ENCODE peak calls at places on chromosomes 12 and 14, in five cellular contexts. S is pancreas, J is left ventricle myocardium inferior, T is ascending aorta, Z is spleen. W is an unnamed sample.

GRCh38 chr12:26274441-26275312 is 79.3 kb downstream of the SSPN start:
- DNase-seq in S (peak; percentile 82), J (peak; percentile 78), T (peak; percentile 78), Z (peak; percentile 87), W (peak; percentile 89)

GRCh38 chr14:89249296-89249565 is 167.8 kb downstream of the FOXN3 start:
- DNase-seq in S (no peak), J (no peak), T (no peak), Z (no peak), W (no peak)

GRCh38 chr14:75315143-75315542 is 36.5 kb downstream of the FOS start:
- DNase-seq in S (peak; percentile 33), J (no peak), T (no peak), Z (no peak), W (no peak)

GRCh38 chr12:171743-172705 is 41.9 kb downstream of the SLC6A12 start:
- DNase-seq in S (no peak), J (no peak), T (no peak), Z (no peak), W (no peak)

GRCh38 chr12:107818984-107819383 is 44.5 kb downstream of the ASCL4 start:
- DNase-seq in S (no peak), J (no peak), T (no peak), Z (no peak), W (no peak)

GRCh38 chr14:34911209-34912150 is 36.3 kb upstream of the BAZ1A start:
- DNase-seq in S (no peak), J (no peak), T (no peak), Z (no peak), W (no peak)

GRCh38 chr14:57464013-57464730 is 29.5 kb downstream of the CCDC198 start:
- DNase-seq in S (no peak), J (no peak), T (no peak), Z (no peak), W (no peak)

GRCh38 chr12:123089125-123089524 is 61.8 kb downstream of the PITPNM2 start:
- DNase-seq in S (no peak), J (no peak), T (no peak), Z (no peak), W (no peak)

GRCh38 chr12:120260607-120261006 is 4.9 kb downstream of the PXN start:
- DNase-seq in S (no peak), J (no peak), T (no peak), Z (no peak), W (no peak)

GRCh38 chr14:47676301-47676617 is 854 bp upstream of the MDGA2 start:
- DNase-seq in S (no peak), J (no peak), T (no peak), Z (no peak), W (no peak)

GRCh38 chr12:87687362-87687761 is 341.8 kb downstream of the C12orf50 start:
- DNase-seq in S (no peak), J (no peak), T (no peak), Z (no peak), W (no peak)

GRCh38 chr12:87689196-87689595 is 340.0 kb downstream of the C12orf50 start:
- DNase-seq in S (no peak), J (no peak), T (no peak), Z (no peak), W (no peak)

GRCh38 chr12:87690236-87690810 is 338.9 kb downstream of the C12orf50 start:
- DNase-seq in S (no peak), J (no peak), T (no peak), Z (no peak), W (no peak)

DNA sequence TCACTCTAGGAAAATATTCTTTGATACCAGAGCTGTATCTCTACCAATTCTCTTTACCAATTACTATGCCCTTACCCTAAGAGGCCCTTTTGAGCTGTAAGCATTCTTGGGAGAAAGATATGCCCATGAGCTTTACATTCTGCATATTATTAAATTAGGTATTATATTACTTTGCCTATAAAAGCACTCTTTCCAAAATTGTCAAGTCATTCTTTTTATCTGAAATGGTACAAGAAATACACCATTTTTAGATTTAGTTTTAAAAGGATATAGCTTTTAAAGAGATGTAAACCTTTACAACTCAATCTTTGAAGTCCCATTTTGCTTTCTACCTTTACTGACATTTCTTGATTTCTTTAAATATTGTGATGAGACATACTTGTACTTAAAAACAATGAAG is 343.5 kb downstream of the C12orf50 start:
- DNase-seq in S (no peak), J (no peak), T (no peak), Z (no peak), W (no peak)
- TF ChIP-seq CTCF in S (no peak), J (no peak), T (no peak), Z (no peak), W (no peak)

GRCh38 chr14:68376067-68376810 is 416.6 kb downstream of the ZFP36L1 start:
- DNase-seq in S (no peak), J (no peak), T (no peak), Z (no peak), W (no peak)
- H3K4me1 ChIP-seq in S (no peaks in the 10 kb centered on the region), J (peaks cover 46% of the 10 kb centered on the region), T (peaks cover 27% of the 10 kb centered on the region), Z (peaks cover 34% of the 10 kb centered on the region), W (peaks cover 51% of the 10 kb centered on the region)

DNA sequence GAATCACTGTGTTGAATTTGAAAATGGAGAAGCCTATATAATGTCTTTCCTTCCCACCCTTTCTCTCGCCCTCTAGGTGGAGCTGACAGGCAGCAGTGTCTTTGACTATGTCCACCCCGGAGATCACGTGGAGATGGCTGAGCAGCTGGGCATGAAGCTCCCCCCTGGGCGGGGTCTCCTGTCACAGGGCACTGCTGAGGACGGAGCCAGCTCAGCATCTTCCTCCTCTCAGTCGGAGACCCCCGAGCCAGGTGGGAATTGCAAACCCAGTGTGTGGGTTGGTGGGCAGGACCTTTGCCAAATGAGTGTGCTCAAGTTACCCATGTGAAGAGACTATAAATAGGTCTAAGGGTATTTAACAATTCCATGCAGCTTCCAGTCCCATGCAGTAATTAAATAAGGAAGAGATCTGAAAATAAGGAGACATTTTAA is 274.7 kb downstream of the EGLN3 start:
- DNase-seq in S (no peak), J (peak; percentile 20), T (no peak), Z (no peak), W (no peak)
- TF ChIP-seq CTCF in S (no peak), J (peak; percentile 57), T (no peak), Z (no peak), W (no peak)

DNA sequence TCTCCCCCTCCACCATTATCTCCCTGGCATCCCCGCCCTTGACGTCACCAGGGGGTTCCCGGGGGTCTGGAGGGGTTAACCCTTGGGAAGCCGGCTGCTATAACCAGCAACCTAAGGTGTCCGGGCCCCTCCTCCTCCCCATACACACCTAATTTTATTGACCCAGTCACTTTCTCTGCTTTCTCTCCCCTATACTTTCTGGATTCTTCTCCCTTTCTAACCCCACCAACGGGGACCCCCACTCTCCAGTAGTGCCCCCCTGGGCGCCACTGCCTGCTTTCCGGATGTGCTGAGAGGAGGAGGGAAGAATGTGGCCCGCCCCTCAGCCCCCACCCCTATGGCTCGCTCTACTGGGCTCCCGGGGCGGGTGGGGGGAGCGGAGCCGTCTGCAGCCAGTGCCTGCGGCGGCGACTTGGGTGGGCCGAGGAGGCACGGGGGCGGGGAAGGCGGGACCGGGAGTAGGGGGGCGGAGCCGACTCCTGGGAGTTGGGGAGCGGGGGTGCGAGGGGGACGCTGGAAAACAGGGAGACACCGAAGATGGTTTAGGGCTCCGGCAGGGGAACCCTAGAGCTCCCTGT is 1.8 kb downstream of the GLI1 start:
- DNase-seq in S (no peak), J (peak; percentile 74), T (no peak), Z (peak; percentile 88), W (peak; percentile 71)
- H3K4me1 ChIP-seq in S (peaks cover 12% of the 10 kb centered on the region), J (peaks cover 44% of the 10 kb centered on the region), T (peaks cover 30% of the 10 kb centered on the region), Z (peaks cover 38% of the 10 kb centered on the region), W (peaks cover 32% of the 10 kb centered on the region)

GRCh38 chr12:114032801-114033200 is 66.7 kb upstream of the RBM19 start:
- DNase-seq in S (no peak), J (no peak), T (no peak), Z (no peak), W (no peak)
- TF ChIP-seq CTCF in S (no peak), J (no peak), T (no peak), Z (no peak), W (no peak)

DNA sequence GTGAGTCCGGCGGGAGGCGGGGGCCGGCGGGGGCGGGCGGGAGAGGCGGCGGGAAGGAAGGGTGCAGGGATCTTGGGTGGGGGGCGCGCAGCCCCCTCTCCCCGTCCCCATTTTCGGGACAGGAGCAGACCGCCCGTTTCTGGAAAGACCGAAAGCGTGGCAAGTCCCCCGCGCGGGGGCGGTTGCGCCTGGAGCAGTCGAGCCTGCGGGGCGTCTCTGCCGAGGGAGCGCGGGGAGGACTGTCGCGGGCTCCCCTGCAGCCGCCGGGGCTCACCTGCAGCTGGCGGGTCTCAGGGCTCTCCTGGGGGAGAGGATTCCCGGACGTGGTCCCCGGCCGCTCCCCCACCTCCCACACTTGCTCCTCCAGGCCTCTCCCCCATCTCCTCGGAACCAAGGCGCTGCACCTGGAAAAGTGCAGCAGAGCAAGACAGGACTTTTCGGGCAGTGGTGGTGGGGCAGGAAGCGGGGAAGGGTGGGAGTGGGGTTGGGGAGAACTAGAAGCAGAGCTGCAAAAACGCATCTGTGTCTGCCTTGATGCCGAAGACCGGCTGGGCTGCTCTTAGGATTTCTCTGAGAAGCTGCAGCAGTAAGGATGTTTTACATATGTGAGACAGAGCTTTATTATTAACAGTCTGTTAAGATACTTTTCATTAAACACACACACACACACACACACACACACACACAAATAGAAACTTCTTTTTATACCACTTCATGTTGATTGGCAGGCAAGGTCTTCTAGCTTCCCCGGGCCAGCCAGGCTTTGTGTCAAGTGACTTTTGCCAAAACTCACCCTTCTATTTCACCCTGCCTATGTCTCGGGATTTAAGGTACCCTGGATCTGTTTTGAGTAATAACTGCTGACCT is 680 bp downstream of the C12orf75 start:
- DNase-seq in S (peak; percentile 23), J (no peak), T (no peak), Z (peak; percentile 86), W (no peak)
- H3K4me1 ChIP-seq in S (peaks cover 4% of the 10 kb centered on the region), J (peaks cover 13% of the 10 kb centered on the region), T (peaks cover 23% of the 10 kb centered on the region), Z (peaks cover 5% of the 10 kb centered on the region), W (peaks cover 4% of the 10 kb centered on the region)